ENCODE peak calls at places on chromosomes 5 and 9, in four cellular contexts. E, O, C and Z are unnamed samples.

GRCh38 chr5:137997726-137998213 is 35.1 kb downstream of the FAM13B start:
- DNase-seq in C (no peak), O (no peak), E (peak; percentile 45), Z (no peak)

GRCh38 chr5:96093340-96093739 is 131.7 kb upstream of the ELL2 start:
- DNase-seq in O (no peak), C (no peak), E (no peak), Z (no peak)

GRCh38 chr5:89584339-89584956 is 701.5 kb upstream of the MEF2C start:
- DNase-seq in E (peak; percentile 93), O (no peak), C (peak; percentile 62), Z (no peak)

GRCh38 chr9:127076860-127077657 is 45.4 kb downstream of the ANGPTL2 start:
- DNase-seq in O (no peak), C (no peak), E (peak; percentile 2), Z (no peak)

GRCh38 chr5:36402512-36402906 is 100.8 kb upstream of the RANBP3L start:
- DNase-seq in E (no peak), O (no peak), C (no peak), Z (no peak)

GRCh38 chr9:27888661-27889295 is 315.5 kb upstream of the C9orf72 start:
- DNase-seq in E (peak; percentile 60), C (no peak), O (no peak), Z (peak; percentile 48)

GRCh38 chr9:121399883-121400607 is 30.0 kb upstream of the STOM start:
- DNase-seq in C (peak; percentile 37), E (peak; percentile 79), O (no peak), Z (no peak)

GRCh38 chr5:168186289-168187074 is 105.0 kb upstream of the WWC1 start:
- DNase-seq in O (no peak), C (no peak), E (no peak), Z (no peak)

GRCh38 chr5:153491408-153491807 is 938 bp downstream of the GRIA1 start:
- DNase-seq in E (no peak), C (no peak), O (no peak), Z (no peak)

GRCh38 chr5:178353461-178353860 is 120.9 kb upstream of the PHYKPL start:
- DNase-seq in E (peak; percentile 44), O (no peak), C (no peak), Z (no peak)

GRCh38 chr5:140042551-140043507 is at the start of gene NRG2:
- DNase-seq in E (peak; percentile 53), O (peak; percentile 80), C (no peak), Z (peak; percentile 50)

GRCh38 chr5:43601454-43602260 is 1.3 kb upstream of the NNT start:
- DNase-seq in C (no peak), E (peak; percentile 42), O (no peak), Z (no peak)

GRCh38 chr9:72477862-72478564 is 43.4 kb upstream of the TMC1 start:
- DNase-seq in C (no peak), E (peak; percentile 86), O (no peak), Z (no peak)

GRCh38 chr5:138241688-138242547 is 28.8 kb upstream of the CDC23 start:
- DNase-seq in C (no peak), O (peak; percentile 22), E (no peak), Z (no peak)

GRCh38 chr5:134403951-134404350 is 7.7 kb downstream of the CDKN2AIPNL start:
- DNase-seq in C (no peak), E (peak; percentile 51), O (no peak), Z (no peak)

GRCh38 chr9:32385135-32385884 is 867 bp downstream of the ACO1 start:
- DNase-seq in E (no peak), O (no peak), C (no peak), Z (no peak)

GRCh38 chr9:121268598-121269029 is 652 bp downstream of the GSN start:
- DNase-seq in C (no peak), O (no peak), E (no peak), Z (no peak)

GRCh38 chr9:113388833-113389232 is 12.0 kb upstream of the HDHD3 start:
- DNase-seq in E (no peak), C (no peak), O (no peak), Z (no peak)

GRCh38 chr9:113390192-113390960 is 10.7 kb downstream of the ALAD start:
- DNase-seq in O (no peak), C (no peak), E (no peak), Z (no peak)

GRCh38 chr9:113387560-113388230 is 10.9 kb upstream of the HDHD3 start:
- DNase-seq in O (no peak), C (no peak), E (no peak), Z (no peak)

GRCh38 chr9:113389451-113389850 is 11.6 kb downstream of the ALAD start:
- DNase-seq in C (no peak), O (no peak), E (no peak), Z (no peak)

GRCh38 chr9:113386571-113387393 is 10.0 kb upstream of the HDHD3 start:
- DNase-seq in E (no peak), C (no peak), O (no peak), Z (no peak)
- H3K4me3 ChIP-seq in E (no peak overlapping the region), C (no peak overlapping the region), O (no peak overlapping the region), Z (no peak overlapping the region)

GRCh38 chr9:129321511-129322021 is 143.5 kb upstream of the IER5L start:
- DNase-seq in E (no peak), C (no peak), O (no peak), Z (no peak)

GRCh38 chr9:129322022-129322621 is 144.1 kb upstream of the IER5L start:
- DNase-seq in E (no peak), C (no peak), O (no peak), Z (no peak)

GRCh38 chr9:129319076-129319937 is 141.2 kb upstream of the IER5L start:
- DNase-seq in C (no peak), E (no peak), O (no peak), Z (no peak)

GRCh38 chr9:129319938-129320481 is 141.9 kb upstream of the IER5L start:
- DNase-seq in C (no peak), O (no peak), E (no peak), Z (no peak)

DNA sequence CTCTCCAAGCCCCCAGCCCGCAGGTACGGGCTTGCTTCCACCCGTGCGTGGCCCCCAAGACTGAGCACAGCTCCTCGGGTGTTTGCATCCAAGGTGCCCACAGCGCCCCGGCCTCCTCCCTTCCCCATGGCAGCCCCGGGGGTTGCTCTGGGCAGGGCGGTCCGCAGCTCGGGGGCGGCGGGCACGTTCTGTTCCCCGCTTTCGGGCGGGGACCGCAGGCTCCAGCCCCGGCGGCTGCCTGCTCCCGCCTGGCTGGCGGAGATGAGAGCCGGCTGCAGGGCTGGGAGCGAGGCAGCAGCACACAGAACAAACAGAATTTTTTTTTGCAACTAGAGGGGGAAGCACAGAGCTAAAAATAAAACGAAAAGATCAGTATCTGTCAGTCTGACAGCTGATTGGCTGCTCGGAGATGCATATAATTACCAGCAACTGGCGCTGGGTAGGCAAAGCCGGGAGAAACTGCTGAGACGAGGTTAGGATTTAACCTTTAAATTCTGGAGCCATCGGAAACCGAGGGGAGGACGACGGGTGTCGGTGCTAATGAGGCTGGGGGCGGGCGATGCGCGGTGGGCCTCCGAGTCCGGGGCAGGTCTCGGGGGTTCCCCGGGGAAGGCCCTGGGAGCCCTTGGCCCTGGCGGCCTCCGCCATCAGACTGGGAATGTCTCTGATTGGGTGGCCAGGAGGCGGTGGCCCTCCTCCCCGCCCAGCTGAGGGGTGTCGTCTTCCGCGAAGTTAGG is 142.7 kb upstream of the IER5L start:
- DNase-seq in O (peak; percentile 65), E (peak; percentile 61), C (peak; percentile 63), Z (no peak)
- H3K4me3 ChIP-seq in O (peak overlapping the region; percentile 68), E (peak overlapping the region; percentile 61), C (peak overlapping the region; percentile 61), Z (peak overlapping the region; percentile 9)

GRCh38 chr5:58972301-58972700 is 389.4 kb downstream of the RAB3C start:
- DNase-seq in C (no peak), O (no peak), E (no peak), Z (no peak)
- H3K4me3 ChIP-seq in C (no peak overlapping the region), O (no peak overlapping the region), E (no peak overlapping the region), Z (no peak overlapping the region)

GRCh38 chr5:131513780-131514179 is 121.2 kb downstream of the RAPGEF6 start:
- DNase-seq in O (no peak), E (no peak), C (no peak), Z (no peak)

GRCh38 chr5:131515348-131515747 is 119.7 kb downstream of the RAPGEF6 start:
- DNase-seq in C (no peak), O (no peak), E (no peak), Z (no peak)

GRCh38 chr5:131509811-131510210 is 125.2 kb downstream of the RAPGEF6 start:
- DNase-seq in O (no peak), C (no peak), E (no peak), Z (no peak)

GRCh38 chr5:131511934-131512333 is 123.1 kb downstream of the RAPGEF6 start:
- DNase-seq in C (no peak), E (no peak), O (no peak), Z (no peak)

GRCh38 chr5:131514316-131515275 is 120.4 kb downstream of the RAPGEF6 start:
- DNase-seq in O (no peak), C (no peak), E (peak; percentile 42), Z (no peak)
- H3K4me3 ChIP-seq in O (peak overlapping the region; percentile 40), C (no peak overlapping the region), E (no peak overlapping the region), Z (no peak overlapping the region)

GRCh38 chr9:35792826-35793225 is 1.4 kb downstream of the NPR2 start:
- DNase-seq in O (no peak), E (no peak), C (no peak), Z (no peak)
- H3K4me3 ChIP-seq in O (peak overlapping the region; percentile 78), E (no peak overlapping the region), C (peak overlapping the region; percentile 64), Z (no peak overlapping the region)

GRCh38 chr5:17279487-17279886 is 62.1 kb downstream of the BASP1 start:
- DNase-seq in C (no peak), O (no peak), E (no peak), Z (no peak)

GRCh38 chr5:17277907-17278306 is 60.5 kb downstream of the BASP1 start:
- DNase-seq in O (no peak), C (no peak), E (no peak), Z (no peak)

GRCh38 chr5:17283121-17283415 is 65.6 kb downstream of the BASP1 start:
- DNase-seq in C (no peak), E (no peak), O (no peak), Z (no peak)

GRCh38 chr5:17278931-17279330 is 61.5 kb downstream of the BASP1 start:
- DNase-seq in E (no peak), C (no peak), O (no peak), Z (no peak)

DNA sequence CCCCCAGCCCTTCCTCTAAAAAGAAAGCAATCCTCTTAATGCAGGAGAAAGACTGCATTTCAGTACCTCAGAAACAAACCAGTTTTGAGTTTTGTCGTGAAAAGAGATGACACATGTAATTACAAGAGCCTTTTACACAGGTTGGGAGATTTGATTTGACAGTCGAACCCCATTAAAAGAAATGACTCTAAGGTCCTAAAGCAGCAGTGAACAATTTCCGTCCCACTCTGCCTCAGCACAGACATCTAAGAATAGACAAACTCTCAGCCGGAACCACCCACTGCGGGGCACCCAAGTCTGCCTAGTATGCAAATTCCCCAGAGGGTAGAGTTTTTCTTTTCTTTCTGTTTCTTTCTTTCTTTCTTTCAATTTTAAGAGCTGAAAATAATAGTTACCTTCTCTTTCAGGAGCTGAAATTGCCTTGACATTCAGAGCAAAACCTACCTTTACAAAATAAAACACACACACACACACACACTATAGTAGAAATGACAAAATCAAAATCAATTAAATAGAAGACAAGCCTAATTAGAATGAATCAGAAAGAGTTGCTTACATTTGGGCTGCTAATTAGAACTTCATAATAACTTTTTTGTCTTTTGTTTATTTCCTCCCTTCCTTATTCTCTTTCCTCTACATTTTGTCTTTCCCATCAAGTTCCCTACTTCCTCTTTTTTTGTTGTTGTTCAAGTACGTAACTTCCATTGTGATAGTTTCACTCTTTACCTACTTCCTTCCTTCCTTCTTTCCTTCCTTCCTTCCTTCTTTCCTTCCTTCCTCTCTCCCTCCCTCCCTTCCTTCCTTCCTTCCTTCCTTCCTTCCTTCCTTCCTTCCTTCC is 65.1 kb downstream of the BASP1 start:
- DNase-seq in O (no peak), E (no peak), C (no peak), Z (no peak)
- H3K4me3 ChIP-seq in O (no peak overlapping the region), E (no peak overlapping the region), C (no peak overlapping the region), Z (no peak overlapping the region)